ENCODE peak calls at places on chromosomes 5 and 9, in eight cellular contexts. One of them, this sample, is unnamed.

GRCh38 chr5:58172946-58173345 is 286.9 kb downstream of the PLK2 start:
- DNase-seq in T1000: no peak
- DNase-seq in left colon: no peak
- DNase-seq in kidney: no peak
- DNase-seq in GM12864: no peak
- DNase-seq in mucosa of gallbladder: no peak
- DNase-seq in HuH-7: no peak
- DNase-seq in retinal pigment epithelial cell: no peak
- DNase-seq in this sample: no peak

GRCh38 chr5:10607666-10608442 is 44.0 kb downstream of the ANKRD33B start:
- DNase-seq in T1000: no peak
- DNase-seq in retinal pigment epithelial cell: no peak
- DNase-seq in left colon: no peak
- DNase-seq in mucosa of gallbladder: peak
- DNase-seq in GM12864: peak
- DNase-seq in HuH-7: no peak
- DNase-seq in kidney: no peak
- DNase-seq in this sample: peak

GRCh38 chr9:114389612-114390368 is 2.0 kb upstream of the AKNA start:
- DNase-seq in kidney: no peak
- DNase-seq in mucosa of gallbladder: no peak
- DNase-seq in left colon: no peak
- DNase-seq in GM12864: no peak
- DNase-seq in T1000: no peak
- DNase-seq in HuH-7: no peak
- DNase-seq in retinal pigment epithelial cell: no peak
- DNase-seq in this sample: no peak

GRCh38 chr5:35183243-35183955 is 46.9 kb downstream of the PRLR start:
- DNase-seq in retinal pigment epithelial cell: no peak
- DNase-seq in T1000: no peak
- DNase-seq in kidney: peak
- DNase-seq in HuH-7: peak
- DNase-seq in left colon: peak
- DNase-seq in mucosa of gallbladder: no peak
- DNase-seq in GM12864: no peak
- DNase-seq in this sample: no peak

GRCh38 chr9:100427366-100428263 is 672 bp downstream of the MSANTD3 start:
- DNase-seq in HuH-7: peak
- DNase-seq in left colon: peak
- DNase-seq in retinal pigment epithelial cell: no peak
- DNase-seq in mucosa of gallbladder: peak
- DNase-seq in GM12864: no peak
- DNase-seq in kidney: peak
- DNase-seq in T1000: peak
- DNase-seq in this sample: peak

GRCh38 chr9:130262771-130263170 is 2.8 kb upstream of the HMCN2 start:
- DNase-seq in T1000: no peak
- DNase-seq in HuH-7: no peak
- DNase-seq in mucosa of gallbladder: no peak
- DNase-seq in left colon: no peak
- DNase-seq in GM12864: no peak
- DNase-seq in retinal pigment epithelial cell: no peak
- DNase-seq in kidney: peak
- DNase-seq in this sample: no peak

GRCh38 chr5:90386099-90386710 is 23.4 kb downstream of the CETN3 start:
- DNase-seq in left colon: no peak
- DNase-seq in retinal pigment epithelial cell: no peak
- DNase-seq in T1000: no peak
- DNase-seq in HuH-7: no peak
- DNase-seq in GM12864: no peak
- DNase-seq in kidney: no peak
- DNase-seq in mucosa of gallbladder: no peak
- DNase-seq in this sample: no peak

GRCh38 chr9:70586506-70586905 is 172.0 kb upstream of the KLF9 start:
- DNase-seq in left colon: no peak
- DNase-seq in GM12864: no peak
- DNase-seq in mucosa of gallbladder: no peak
- DNase-seq in HuH-7: no peak
- DNase-seq in T1000: no peak
- DNase-seq in kidney: no peak
- DNase-seq in retinal pigment epithelial cell: no peak
- DNase-seq in this sample: no peak

GRCh38 chr9:15144567-15145174 is 162.3 kb downstream of the TTC39B start:
- DNase-seq in mucosa of gallbladder: no peak
- DNase-seq in retinal pigment epithelial cell: no peak
- DNase-seq in left colon: no peak
- DNase-seq in kidney: no peak
- DNase-seq in T1000: no peak
- DNase-seq in HuH-7: no peak
- DNase-seq in GM12864: no peak
- DNase-seq in this sample: no peak

GRCh38 chr9:6498982-6499381 is 86.0 kb downstream of the UHRF2 start:
- DNase-seq in mucosa of gallbladder: no peak
- DNase-seq in T1000: no peak
- DNase-seq in HuH-7: no peak
- DNase-seq in GM12864: no peak
- DNase-seq in left colon: no peak
- DNase-seq in retinal pigment epithelial cell: no peak
- DNase-seq in kidney: no peak
- DNase-seq in this sample: no peak

GRCh38 chr5:178202541-178202940 is 1.8 kb upstream of the HNRNPAB start:
- DNase-seq in kidney: no peak
- DNase-seq in GM12864: no peak
- DNase-seq in T1000: no peak
- DNase-seq in retinal pigment epithelial cell: no peak
- DNase-seq in HuH-7: no peak
- DNase-seq in mucosa of gallbladder: no peak
- DNase-seq in left colon: no peak
- DNase-seq in this sample: no peak

GRCh38 chr9:27408523-27408922 is 111.6 kb upstream of the EQTN start:
- DNase-seq in mucosa of gallbladder: no peak
- DNase-seq in kidney: no peak
- DNase-seq in left colon: no peak
- DNase-seq in retinal pigment epithelial cell: no peak
- DNase-seq in HuH-7: no peak
- DNase-seq in GM12864: no peak
- DNase-seq in T1000: no peak
- DNase-seq in this sample: no peak

GRCh38 chr5:104299998-104300706 is 737.6 kb upstream of the NUDT12 start:
- DNase-seq in left colon: no peak
- DNase-seq in retinal pigment epithelial cell: no peak
- DNase-seq in mucosa of gallbladder: no peak
- DNase-seq in GM12864: no peak
- DNase-seq in HuH-7: no peak
- DNase-seq in kidney: no peak
- DNase-seq in T1000: no peak
- DNase-seq in this sample: no peak

GRCh38 chr5:89208392-89208791 is 325.4 kb upstream of the MEF2C start:
- DNase-seq in HuH-7: no peak
- DNase-seq in mucosa of gallbladder: no peak
- DNase-seq in retinal pigment epithelial cell: no peak
- DNase-seq in left colon: no peak
- DNase-seq in GM12864: no peak
- DNase-seq in T1000: no peak
- DNase-seq in kidney: no peak
- DNase-seq in this sample: no peak

GRCh38 chr5:179820483-179821297 is at the start of gene SQSTM1:
- DNase-seq in retinal pigment epithelial cell: no peak
- DNase-seq in GM12864: no peak
- DNase-seq in HuH-7: peak
- DNase-seq in mucosa of gallbladder: peak
- DNase-seq in kidney: peak
- DNase-seq in T1000: peak
- DNase-seq in left colon: peak
- DNase-seq in this sample: peak

GRCh38 chr9:97237311-97237786 is 70.1 kb upstream of the CCDC180 start:
- DNase-seq in mucosa of gallbladder: no peak
- DNase-seq in T1000: no peak
- DNase-seq in HuH-7: peak
- DNase-seq in GM12864: no peak
- DNase-seq in left colon: peak
- DNase-seq in retinal pigment epithelial cell: no peak
- DNase-seq in kidney: no peak
- DNase-seq in this sample: no peak

GRCh38 chr5:151895660-151896040 is 29.0 kb downstream of the GLRA1 start:
- DNase-seq in mucosa of gallbladder: no peak
- DNase-seq in kidney: no peak
- DNase-seq in T1000: no peak
- DNase-seq in left colon: no peak
- DNase-seq in HuH-7: no peak
- DNase-seq in retinal pigment epithelial cell: no peak
- DNase-seq in GM12864: no peak
- DNase-seq in this sample: no peak

GRCh38 chr9:121826711-121827110 is 175.3 kb downstream of the DAB2IP start:
- DNase-seq in left colon: no peak
- DNase-seq in GM12864: no peak
- DNase-seq in kidney: no peak
- DNase-seq in T1000: no peak
- DNase-seq in mucosa of gallbladder: no peak
- DNase-seq in retinal pigment epithelial cell: no peak
- DNase-seq in HuH-7: no peak
- DNase-seq in this sample: no peak

GRCh38 chr5:141430332-141431113 is at the start of gene PCDHGA12:
- DNase-seq in left colon: no peak
- DNase-seq in T1000: no peak
- DNase-seq in mucosa of gallbladder: peak
- DNase-seq in kidney: no peak
- DNase-seq in retinal pigment epithelial cell: peak
- DNase-seq in GM12864: peak
- DNase-seq in HuH-7: no peak
- DNase-seq in this sample: no peak

GRCh38 chr9:135397142-135397541 is 82.4 kb upstream of the PPP1R26 start:
- DNase-seq in HuH-7: no peak
- DNase-seq in GM12864: no peak
- DNase-seq in left colon: no peak
- DNase-seq in kidney: no peak
- DNase-seq in T1000: no peak
- DNase-seq in mucosa of gallbladder: no peak
- DNase-seq in retinal pigment epithelial cell: no peak
- DNase-seq in this sample: no peak

GRCh38 chr9:5557606-5558587 is 47.6 kb downstream of the PDCD1LG2 start:
- DNase-seq in GM12864: peak
- DNase-seq in T1000: no peak
- DNase-seq in mucosa of gallbladder: no peak
- DNase-seq in kidney: no peak
- DNase-seq in HuH-7: no peak
- DNase-seq in left colon: no peak
- DNase-seq in retinal pigment epithelial cell: no peak
- DNase-seq in this sample: peak

GRCh38 chr5:96079075-96079474 is 117.4 kb upstream of the ELL2 start:
- DNase-seq in HuH-7: no peak
- DNase-seq in mucosa of gallbladder: no peak
- DNase-seq in kidney: no peak
- DNase-seq in retinal pigment epithelial cell: peak
- DNase-seq in T1000: peak
- DNase-seq in left colon: no peak
- DNase-seq in GM12864: no peak
- DNase-seq in this sample: no peak

This sample was measured in lower lobe of right lung.